ENCODE peak calls at places on chromosome 16, in four cellular contexts. O is brain microvascular endothelial cell, K is tibial artery, C is NCI-H1417. T is an unnamed sample.

GRCh38 chr16:58651965-58652348 is 22.3 kb upstream of the CNOT1 start:
- DNase-seq in K (no peak), O (peak; percentile 59), C (no peak), T (no peak)

GRCh38 chr16:24635900-24636610 is 93.4 kb upstream of the TNRC6A start:
- DNase-seq in O (peak; percentile 86), K (peak; percentile 78), C (no peak), T (no peak)

GRCh38 chr16:62225675-62226074 is 189.4 kb upstream of the CDH8 start:
- DNase-seq in C (peak; percentile 46), K (no peak), O (peak; percentile 7), T (no peak)

GRCh38 chr16:88772871-88773811 is 11.9 kb downstream of the PIEZO1 start:
- DNase-seq in K (peak; percentile 88), O (peak; percentile 87), C (no peak), T (no peak)

GRCh38 chr16:48555597-48555996 is 54.4 kb downstream of the N4BP1 start:
- DNase-seq in C (no peak), O (no peak), K (no peak), T (no peak)

GRCh38 chr16:70594569-70594968 is 51.8 kb upstream of the IL34 start:
- DNase-seq in O (no peak), K (peak; percentile 86), C (no peak), T (no peak)

GRCh38 chr16:3532741-3533140 is 31.9 kb downstream of the CLUAP1 start:
- DNase-seq in O (no peak), K (no peak), C (no peak), T (no peak)

GRCh38 chr16:89323120-89323960 is 105.8 kb downstream of the ZNF778 start:
- DNase-seq in C (no peak), K (no peak), O (no peak), T (no peak)

GRCh38 chr16:17307501-17307900 is 163.3 kb downstream of the XYLT1 start:
- DNase-seq in O (no peak), C (no peak), K (no peak), T (no peak)

GRCh38 chr16:89706446-89707260 is 5.1 kb upstream of the SPATA2L start:
- DNase-seq in C (no peak), K (no peak), O (no peak), T (no peak)

GRCh38 chr16:46765050-46765449 is 16.9 kb upstream of the MYLK3 start:
- DNase-seq in K (no peak), C (no peak), O (peak; percentile 69), T (no peak)

GRCh38 chr16:10558746-10559641 is 21.4 kb downstream of the EMP2 start:
- DNase-seq in O (no peak), C (no peak), K (peak; percentile 93), T (peak; percentile 68)

GRCh38 chr16:71188956-71189712 is 41.4 kb downstream of the HYDIN start:
- DNase-seq in C (no peak), K (no peak), O (no peak), T (no peak)

GRCh38 chr16:79769320-79770243 is 169.0 kb upstream of the MAF start:
- DNase-seq in C (no peak), K (no peak), O (no peak), T (no peak)

GRCh38 chr16:56783332-56783731 is 53.4 kb downstream of the NUP93 start:
- DNase-seq in O (no peak), C (no peak), K (no peak), T (no peak)

GRCh38 chr16:30371248-30371816 is 1.0 kb upstream of the TBC1D10B start:
- DNase-seq in O (no peak), C (no peak), K (no peak), T (no peak)

GRCh38 chr16:78775161-78775561 is 675.7 kb downstream of the WWOX start:
- DNase-seq in C (no peak), K (no peak), O (no peak), T (no peak)

T was measured in thoracic aorta.